ENCODE peak calls at places on chromosomes 7 and 10, in ten cellular contexts. One of them, this sample, is unnamed.

GRCh38 chr10:78914502-78915330 is 154.1 kb upstream of the ZMIZ1 start:
- DNase-seq in stimulated activated effector memory CD8-positive, alpha-beta T cell treated with anti-CD3 and anti-CD28 coated beads, Interleukin-12 subunit alpha, Interleukin-12 subunit beta, amount 100 ng/mL, for 72 hours: no peak
- DNase-seq in transverse colon: peak; percentile 38
- DNase-seq in AG20443: peak; percentile 43
- DNase-seq in HTR-8/SVneo: no peak
- DNase-seq in AG10803: peak; percentile 55
- DNase-seq in gastrocnemius medialis: peak; percentile 63
- DNase-seq in small intestine: peak; percentile 87
- DNase-seq in AG08396: no peak
- DNase-seq in NCI-H774: no peak
- DNase-seq in this sample: no peak

GRCh38 chr10:32163076-32163773 is 107.0 kb upstream of the KIF5B start:
- DNase-seq in stimulated activated effector memory CD8-positive, alpha-beta T cell treated with anti-CD3 and anti-CD28 coated beads, Interleukin-12 subunit alpha, Interleukin-12 subunit beta, amount 100 ng/mL, for 72 hours: no peak
- DNase-seq in transverse colon: no peak
- DNase-seq in AG20443: peak; percentile 39
- DNase-seq in HTR-8/SVneo: no peak
- DNase-seq in AG10803: peak; percentile 39
- DNase-seq in gastrocnemius medialis: no peak
- DNase-seq in small intestine: peak; percentile 67
- DNase-seq in AG08396: peak; percentile 28
- DNase-seq in NCI-H774: no peak
- DNase-seq in this sample: no peak

GRCh38 chr10:88642254-88642653 is 22.0 kb upstream of the LIPF start:
- DNase-seq in stimulated activated effector memory CD8-positive, alpha-beta T cell treated with anti-CD3 and anti-CD28 coated beads, Interleukin-12 subunit alpha, Interleukin-12 subunit beta, amount 100 ng/mL, for 72 hours: no peak
- DNase-seq in transverse colon: no peak
- DNase-seq in AG20443: no peak
- DNase-seq in HTR-8/SVneo: no peak
- DNase-seq in AG10803: no peak
- DNase-seq in gastrocnemius medialis: no peak
- DNase-seq in small intestine: no peak
- DNase-seq in AG08396: no peak
- DNase-seq in NCI-H774: no peak
- DNase-seq in this sample: no peak

GRCh38 chr10:68261132-68261856 is 29.4 kb upstream of the ATOH7 start:
- DNase-seq in stimulated activated effector memory CD8-positive, alpha-beta T cell treated with anti-CD3 and anti-CD28 coated beads, Interleukin-12 subunit alpha, Interleukin-12 subunit beta, amount 100 ng/mL, for 72 hours: no peak
- DNase-seq in transverse colon: peak; percentile 9
- DNase-seq in AG20443: no peak
- DNase-seq in HTR-8/SVneo: no peak
- DNase-seq in AG10803: no peak
- DNase-seq in gastrocnemius medialis: no peak
- DNase-seq in small intestine: no peak
- DNase-seq in AG08396: no peak
- DNase-seq in NCI-H774: no peak
- DNase-seq in this sample: peak; percentile 17

GRCh38 chr10:44983066-44983894 is 4.7 kb upstream of the DEPP1 start:
- DNase-seq in stimulated activated effector memory CD8-positive, alpha-beta T cell treated with anti-CD3 and anti-CD28 coated beads, Interleukin-12 subunit alpha, Interleukin-12 subunit beta, amount 100 ng/mL, for 72 hours: no peak
- DNase-seq in transverse colon: no peak
- DNase-seq in AG20443: no peak
- DNase-seq in HTR-8/SVneo: no peak
- DNase-seq in AG10803: no peak
- DNase-seq in gastrocnemius medialis: no peak
- DNase-seq in small intestine: no peak
- DNase-seq in AG08396: no peak
- DNase-seq in NCI-H774: no peak
- DNase-seq in this sample: no peak

GRCh38 chr7:94571816-94572215 is 62.2 kb downstream of the CASD1 start:
- DNase-seq in stimulated activated effector memory CD8-positive, alpha-beta T cell treated with anti-CD3 and anti-CD28 coated beads, Interleukin-12 subunit alpha, Interleukin-12 subunit beta, amount 100 ng/mL, for 72 hours: no peak
- DNase-seq in transverse colon: no peak
- DNase-seq in AG20443: no peak
- DNase-seq in HTR-8/SVneo: no peak
- DNase-seq in AG10803: no peak
- DNase-seq in gastrocnemius medialis: no peak
- DNase-seq in small intestine: no peak
- DNase-seq in AG08396: no peak
- DNase-seq in NCI-H774: no peak
- DNase-seq in this sample: no peak

GRCh38 chr7:135210818-135211178 is 528 bp downstream of the WDR91 start:
- DNase-seq in stimulated activated effector memory CD8-positive, alpha-beta T cell treated with anti-CD3 and anti-CD28 coated beads, Interleukin-12 subunit alpha, Interleukin-12 subunit beta, amount 100 ng/mL, for 72 hours: no peak
- DNase-seq in transverse colon: no peak
- DNase-seq in AG20443: no peak
- DNase-seq in HTR-8/SVneo: peak; percentile 6
- DNase-seq in AG10803: peak; percentile 25
- DNase-seq in gastrocnemius medialis: no peak
- DNase-seq in small intestine: peak; percentile 14
- DNase-seq in AG08396: no peak
- DNase-seq in NCI-H774: no peak
- DNase-seq in this sample: no peak

GRCh38 chr7:69402696-69403095 is 195.6 kb upstream of the AUTS2 start:
- DNase-seq in stimulated activated effector memory CD8-positive, alpha-beta T cell treated with anti-CD3 and anti-CD28 coated beads, Interleukin-12 subunit alpha, Interleukin-12 subunit beta, amount 100 ng/mL, for 72 hours: no peak
- DNase-seq in transverse colon: no peak
- DNase-seq in AG20443: no peak
- DNase-seq in HTR-8/SVneo: no peak
- DNase-seq in AG10803: no peak
- DNase-seq in gastrocnemius medialis: no peak
- DNase-seq in small intestine: no peak
- DNase-seq in AG08396: no peak
- DNase-seq in NCI-H774: no peak
- DNase-seq in this sample: no peak

GRCh38 chr7:89001306-89001705 is 205.8 kb upstream of the TEX47 start:
- DNase-seq in stimulated activated effector memory CD8-positive, alpha-beta T cell treated with anti-CD3 and anti-CD28 coated beads, Interleukin-12 subunit alpha, Interleukin-12 subunit beta, amount 100 ng/mL, for 72 hours: no peak
- DNase-seq in transverse colon: no peak
- DNase-seq in AG20443: no peak
- DNase-seq in HTR-8/SVneo: no peak
- DNase-seq in AG10803: no peak
- DNase-seq in gastrocnemius medialis: no peak
- DNase-seq in small intestine: no peak
- DNase-seq in AG08396: no peak
- DNase-seq in NCI-H774: no peak
- DNase-seq in this sample: no peak

GRCh38 chr10:59027975-59028640 is 148.3 kb upstream of the PHYHIPL start:
- DNase-seq in stimulated activated effector memory CD8-positive, alpha-beta T cell treated with anti-CD3 and anti-CD28 coated beads, Interleukin-12 subunit alpha, Interleukin-12 subunit beta, amount 100 ng/mL, for 72 hours: no peak
- DNase-seq in transverse colon: no peak
- DNase-seq in AG20443: no peak
- DNase-seq in HTR-8/SVneo: no peak
- DNase-seq in AG10803: peak; percentile 66
- DNase-seq in gastrocnemius medialis: no peak
- DNase-seq in small intestine: no peak
- DNase-seq in AG08396: no peak
- DNase-seq in NCI-H774: no peak
- DNase-seq in this sample: no peak

GRCh38 chr10:96703358-96703757 is 17.0 kb downstream of the PIK3AP1 start:
- DNase-seq in stimulated activated effector memory CD8-positive, alpha-beta T cell treated with anti-CD3 and anti-CD28 coated beads, Interleukin-12 subunit alpha, Interleukin-12 subunit beta, amount 100 ng/mL, for 72 hours: no peak
- DNase-seq in transverse colon: no peak
- DNase-seq in AG20443: no peak
- DNase-seq in HTR-8/SVneo: no peak
- DNase-seq in AG10803: no peak
- DNase-seq in gastrocnemius medialis: no peak
- DNase-seq in small intestine: no peak
- DNase-seq in AG08396: no peak
- DNase-seq in NCI-H774: no peak
- DNase-seq in this sample: no peak

GRCh38 chr10:119253433-119254174 is 46.2 kb downstream of the GRK5 start:
- DNase-seq in stimulated activated effector memory CD8-positive, alpha-beta T cell treated with anti-CD3 and anti-CD28 coated beads, Interleukin-12 subunit alpha, Interleukin-12 subunit beta, amount 100 ng/mL, for 72 hours: no peak
- DNase-seq in transverse colon: peak; percentile 42
- DNase-seq in AG20443: peak; percentile 90
- DNase-seq in HTR-8/SVneo: peak; percentile 73
- DNase-seq in AG10803: peak; percentile 95
- DNase-seq in gastrocnemius medialis: peak; percentile 37
- DNase-seq in small intestine: peak; percentile 63
- DNase-seq in AG08396: peak; percentile 87
- DNase-seq in NCI-H774: no peak
- DNase-seq in this sample: peak; percentile 92

GRCh38 chr10:49361178-49361554 is 34.7 kb downstream of the DRGX start:
- DNase-seq in stimulated activated effector memory CD8-positive, alpha-beta T cell treated with anti-CD3 and anti-CD28 coated beads, Interleukin-12 subunit alpha, Interleukin-12 subunit beta, amount 100 ng/mL, for 72 hours: peak; percentile 18
- DNase-seq in transverse colon: no peak
- DNase-seq in AG20443: no peak
- DNase-seq in HTR-8/SVneo: no peak
- DNase-seq in AG10803: no peak
- DNase-seq in gastrocnemius medialis: no peak
- DNase-seq in small intestine: no peak
- DNase-seq in AG08396: no peak
- DNase-seq in NCI-H774: no peak
- DNase-seq in this sample: no peak

GRCh38 chr7:100888988-100889760 is at the start of gene UFSP1:
- DNase-seq in stimulated activated effector memory CD8-positive, alpha-beta T cell treated with anti-CD3 and anti-CD28 coated beads, Interleukin-12 subunit alpha, Interleukin-12 subunit beta, amount 100 ng/mL, for 72 hours: peak; percentile 65
- DNase-seq in transverse colon: no peak
- DNase-seq in AG20443: no peak
- DNase-seq in HTR-8/SVneo: peak; percentile 39
- DNase-seq in AG10803: no peak
- DNase-seq in gastrocnemius medialis: no peak
- DNase-seq in small intestine: no peak
- DNase-seq in AG08396: no peak
- DNase-seq in NCI-H774: no peak
- DNase-seq in this sample: no peak

GRCh38 chr7:55132890-55133551 is 114.2 kb downstream of the EGFR start:
- DNase-seq in stimulated activated effector memory CD8-positive, alpha-beta T cell treated with anti-CD3 and anti-CD28 coated beads, Interleukin-12 subunit alpha, Interleukin-12 subunit beta, amount 100 ng/mL, for 72 hours: no peak
- DNase-seq in transverse colon: peak; percentile 56
- DNase-seq in AG20443: peak; percentile 90
- DNase-seq in HTR-8/SVneo: peak; percentile 78
- DNase-seq in AG10803: peak; percentile 98
- DNase-seq in gastrocnemius medialis: peak; percentile 57
- DNase-seq in small intestine: peak; percentile 90
- DNase-seq in AG08396: peak; percentile 84
- DNase-seq in NCI-H774: no peak
- DNase-seq in this sample: peak; percentile 75

GRCh38 chr10:124698560-124699470 is 45.4 kb downstream of the FAM53B start:
- DNase-seq in stimulated activated effector memory CD8-positive, alpha-beta T cell treated with anti-CD3 and anti-CD28 coated beads, Interleukin-12 subunit alpha, Interleukin-12 subunit beta, amount 100 ng/mL, for 72 hours: no peak
- DNase-seq in transverse colon: no peak
- DNase-seq in AG20443: no peak
- DNase-seq in HTR-8/SVneo: no peak
- DNase-seq in AG10803: no peak
- DNase-seq in gastrocnemius medialis: peak; percentile 74
- DNase-seq in small intestine: no peak
- DNase-seq in AG08396: no peak
- DNase-seq in NCI-H774: no peak
- DNase-seq in this sample: no peak

GRCh38 chr10:92108120-92108519 is 182.8 kb downstream of the CPEB3 start:
- DNase-seq in stimulated activated effector memory CD8-positive, alpha-beta T cell treated with anti-CD3 and anti-CD28 coated beads, Interleukin-12 subunit alpha, Interleukin-12 subunit beta, amount 100 ng/mL, for 72 hours: no peak
- DNase-seq in transverse colon: no peak
- DNase-seq in AG20443: no peak
- DNase-seq in HTR-8/SVneo: no peak
- DNase-seq in AG10803: no peak
- DNase-seq in gastrocnemius medialis: no peak
- DNase-seq in small intestine: no peak
- DNase-seq in AG08396: no peak
- DNase-seq in NCI-H774: no peak
- DNase-seq in this sample: no peak

This sample was measured in HepG2.